ENCODE peak calls at places on chromosome 21, in four cellular contexts. One of them, this sample, is unnamed.

GRCh38 chr21:25733859-25734653 is 648 bp downstream of the ATP5PF start:
- DNase-seq in H1: no peak
- DNase-seq in left ventricle myocardium inferior: no peak
- DNase-seq in IMR-90: peak; percentile 35
- DNase-seq in this sample: no peak

GRCh38 chr21:29342394-29342957 is 43.8 kb downstream of the BACH1 start:
- DNase-seq in H1: no peak
- DNase-seq in left ventricle myocardium inferior: peak; percentile 68
- DNase-seq in IMR-90: peak; percentile 99
- DNase-seq in this sample: no peak

GRCh38 chr21:26070822-26071425 is 99.6 kb downstream of the APP start:
- DNase-seq in H1: no peak
- DNase-seq in left ventricle myocardium inferior: no peak
- DNase-seq in IMR-90: peak; percentile 45
- DNase-seq in this sample: no peak

GRCh38 chr21:15051652-15052554 is 12.9 kb downstream of the NRIP1 start:
- DNase-seq in H1: no peak
- DNase-seq in left ventricle myocardium inferior: no peak
- DNase-seq in IMR-90: peak; percentile 47
- DNase-seq in this sample: no peak

GRCh38 chr21:32043458-32043857 is 170.6 kb downstream of the HUNK start:
- DNase-seq in H1: no peak
- DNase-seq in left ventricle myocardium inferior: no peak
- DNase-seq in IMR-90: no peak
- DNase-seq in this sample: no peak

GRCh38 chr21:17467392-17467791 is 45.5 kb upstream of the CXADR start:
- DNase-seq in H1: no peak
- DNase-seq in left ventricle myocardium inferior: no peak
- DNase-seq in IMR-90: no peak
- DNase-seq in this sample: no peak

GRCh38 chr21:19853709-19854575 is 1144.3 kb upstream of the NCAM2 start:
- DNase-seq in H1: peak; percentile 5
- DNase-seq in left ventricle myocardium inferior: no peak
- DNase-seq in IMR-90: no peak
- DNase-seq in this sample: peak; percentile 68

GRCh38 chr21:40680311-40680710 is 166.6 kb downstream of the DSCAM start:
- DNase-seq in H1: no peak
- DNase-seq in left ventricle myocardium inferior: no peak
- DNase-seq in IMR-90: no peak
- DNase-seq in this sample: no peak

GRCh38 chr21:17693801-17694200 is 81.1 kb upstream of the BTG3 start:
- DNase-seq in H1: no peak
- DNase-seq in left ventricle myocardium inferior: no peak
- DNase-seq in IMR-90: no peak
- DNase-seq in this sample: no peak

GRCh38 chr21:23374155-23374554 is 2233.1 kb downstream of the MRPL39 start:
- DNase-seq in H1: no peak
- DNase-seq in left ventricle myocardium inferior: no peak
- DNase-seq in IMR-90: no peak
- DNase-seq in this sample: no peak

GRCh38 chr21:32411366-32412161 is 942 bp upstream of the EVA1C start:
- DNase-seq in H1: no peak
- DNase-seq in left ventricle myocardium inferior: peak; percentile 97
- DNase-seq in IMR-90: peak; percentile 38
- DNase-seq in this sample: peak; percentile 84

GRCh38 chr21:44710756-44711326 is 531 bp downstream of the TSPEAR start:
- DNase-seq in H1: no peak
- DNase-seq in left ventricle myocardium inferior: no peak
- DNase-seq in IMR-90: no peak
- DNase-seq in this sample: no peak

GRCh38 chr21:36186506-36187399 is 30.1 kb downstream of the DOP1B start:
- DNase-seq in H1: no peak
- DNase-seq in left ventricle myocardium inferior: peak; percentile 58
- DNase-seq in IMR-90: no peak
- DNase-seq in this sample: no peak

GRCh38 chr21:41678016-41678935 is 88.6 kb downstream of the RIPK4 start:
- DNase-seq in H1: no peak
- DNase-seq in left ventricle myocardium inferior: no peak
- DNase-seq in IMR-90: peak; percentile 8
- DNase-seq in this sample: peak; percentile 60

GRCh38 chr21:16159213-16159970 is 429.6 kb downstream of the USP25 start:
- DNase-seq in H1: no peak
- DNase-seq in left ventricle myocardium inferior: no peak
- DNase-seq in IMR-90: peak; percentile 77
- DNase-seq in this sample: no peak

GRCh38 chr21:41634858-41635257 is 126.9 kb upstream of the TMPRSS2 start:
- DNase-seq in H1: no peak
- DNase-seq in left ventricle myocardium inferior: no peak
- DNase-seq in IMR-90: peak; percentile 89
- DNase-seq in this sample: no peak

GRCh38 chr21:25901580-25901979 is 166.8 kb downstream of the GABPA start:
- DNase-seq in H1: no peak
- DNase-seq in left ventricle myocardium inferior: no peak
- DNase-seq in IMR-90: peak; percentile 39
- DNase-seq in this sample: no peak

GRCh38 chr21:40902299-40902698 is 55.3 kb upstream of the DSCAM start:
- DNase-seq in H1: no peak
- DNase-seq in left ventricle myocardium inferior: no peak
- DNase-seq in IMR-90: no peak
- DNase-seq in this sample: no peak

GRCh38 chr21:33655591-33656221 is 13.4 kb downstream of the ITSN1 start:
- DNase-seq in H1: no peak
- DNase-seq in left ventricle myocardium inferior: no peak
- DNase-seq in IMR-90: peak; percentile 97
- DNase-seq in this sample: no peak

GRCh38 chr21:26806734-26807372 is 38.4 kb downstream of the ADAMTS1 start:
- DNase-seq in H1: no peak
- DNase-seq in left ventricle myocardium inferior: no peak
- DNase-seq in IMR-90: peak; percentile 81
- DNase-seq in this sample: no peak

GRCh38 chr21:33789697-33790096 is 125.9 kb downstream of the ATP5PO start:
- DNase-seq in H1: no peak
- DNase-seq in left ventricle myocardium inferior: no peak
- DNase-seq in IMR-90: no peak
- DNase-seq in this sample: no peak

GRCh38 chr21:29351691-29352090 is 53.0 kb downstream of the BACH1 start:
- DNase-seq in H1: no peak
- DNase-seq in left ventricle myocardium inferior: no peak
- DNase-seq in IMR-90: peak; percentile 91
- DNase-seq in this sample: no peak

GRCh38 chr21:23725576-23725975 is 1881.7 kb downstream of the MRPL39 start:
- DNase-seq in H1: no peak
- DNase-seq in left ventricle myocardium inferior: no peak
- DNase-seq in IMR-90: no peak
- DNase-seq in this sample: no peak

GRCh38 chr21:15224346-15225086 is 159.7 kb upstream of the NRIP1 start:
- DNase-seq in H1: no peak
- DNase-seq in left ventricle myocardium inferior: no peak
- DNase-seq in IMR-90: peak; percentile 86
- DNase-seq in this sample: no peak

GRCh38 chr21:33893917-33894316 is 21.7 kb downstream of the ATP5PO start:
- DNase-seq in H1: no peak
- DNase-seq in left ventricle myocardium inferior: no peak
- DNase-seq in IMR-90: no peak
- DNase-seq in this sample: no peak

GRCh38 chr21:41506526-41507520 is 1.1 kb downstream of the TMPRSS2 start:
- DNase-seq in H1: no peak
- DNase-seq in left ventricle myocardium inferior: no peak
- DNase-seq in IMR-90: no peak
- DNase-seq in this sample: no peak

GRCh38 chr21:26082549-26082948 is 88.0 kb downstream of the APP start:
- DNase-seq in H1: no peak
- DNase-seq in left ventricle myocardium inferior: no peak
- DNase-seq in IMR-90: no peak
- DNase-seq in this sample: no peak

GRCh38 chr21:32370971-32371766 is 21.6 kb downstream of the URB1 start:
- DNase-seq in H1: no peak
- DNase-seq in left ventricle myocardium inferior: no peak
- DNase-seq in IMR-90: peak; percentile 49
- DNase-seq in this sample: no peak

GRCh38 chr21:36097427-36098230 is 27.8 kb downstream of the CBR1 start:
- DNase-seq in H1: no peak
- DNase-seq in left ventricle myocardium inferior: no peak
- DNase-seq in IMR-90: no peak
- DNase-seq in this sample: no peak

GRCh38 chr21:41611966-41612606 is 104.1 kb upstream of the TMPRSS2 start:
- DNase-seq in H1: no peak
- DNase-seq in left ventricle myocardium inferior: no peak
- DNase-seq in IMR-90: peak; percentile 15
- DNase-seq in this sample: no peak

GRCh38 chr21:26964379-26964778 is 2.5 kb downstream of the ADAMTS5 start:
- DNase-seq in H1: no peak
- DNase-seq in left ventricle myocardium inferior: peak; percentile 66
- DNase-seq in IMR-90: peak; percentile 15
- DNase-seq in this sample: peak; percentile 41

GRCh38 chr21:15289896-15290841 is 225.4 kb upstream of the NRIP1 start:
- DNase-seq in H1: no peak
- DNase-seq in left ventricle myocardium inferior: peak; percentile 16
- DNase-seq in IMR-90: no peak
- DNase-seq in this sample: peak; percentile 77

GRCh38 chr21:24280591-24280990 is 1326.7 kb downstream of the MRPL39 start:
- DNase-seq in H1: no peak
- DNase-seq in left ventricle myocardium inferior: no peak
- DNase-seq in IMR-90: peak; percentile 79
- DNase-seq in this sample: no peak

GRCh38 chr21:32336711-32337110 is 38.1 kb downstream of the MRAP start:
- DNase-seq in H1: no peak
- DNase-seq in left ventricle myocardium inferior: no peak
- DNase-seq in IMR-90: peak; percentile 56
- DNase-seq in this sample: no peak

GRCh38 chr21:37405629-37406028 is 39.1 kb downstream of the DYRK1A start:
- DNase-seq in H1: no peak
- DNase-seq in left ventricle myocardium inferior: no peak
- DNase-seq in IMR-90: no peak
- DNase-seq in this sample: no peak

GRCh38 chr21:37410639-37411038 is 44.1 kb downstream of the DYRK1A start:
- DNase-seq in H1: no peak
- DNase-seq in left ventricle myocardium inferior: no peak
- DNase-seq in IMR-90: no peak
- DNase-seq in this sample: no peak

GRCh38 chr21:37412603-37413360 is 46.2 kb downstream of the DYRK1A start:
- DNase-seq in H1: no peak
- DNase-seq in left ventricle myocardium inferior: no peak
- DNase-seq in IMR-90: peak; percentile 75
- DNase-seq in this sample: no peak

GRCh38 chr21:37407719-37408455 is 41.3 kb downstream of the DYRK1A start:
- DNase-seq in H1: no peak
- DNase-seq in left ventricle myocardium inferior: no peak
- DNase-seq in IMR-90: peak; percentile 63
- DNase-seq in this sample: no peak

GRCh38 chr21:37408464-37409193 is 42.1 kb downstream of the DYRK1A start:
- DNase-seq in H1: no peak
- DNase-seq in left ventricle myocardium inferior: no peak
- DNase-seq in IMR-90: no peak
- DNase-seq in this sample: no peak
- H3K27ac ChIP-seq in H1: no peak overlapping the region
- H3K27ac ChIP-seq in left ventricle myocardium inferior: peak overlapping the region; percentile 3
- H3K27ac ChIP-seq in IMR-90: no peak overlapping the region
- H3K27ac ChIP-seq in this sample: no peak overlapping the region

GRCh38 chr21:42721341-42721824 is 68.0 kb downstream of the PDE9A start:
- DNase-seq in H1: no peak
- DNase-seq in left ventricle myocardium inferior: no peak
- DNase-seq in IMR-90: no peak
- DNase-seq in this sample: no peak

GRCh38 chr21:42722153-42722552 is 68.7 kb downstream of the PDE9A start:
- DNase-seq in H1: no peak
- DNase-seq in left ventricle myocardium inferior: no peak
- DNase-seq in IMR-90: no peak
- DNase-seq in this sample: no peak

GRCh38 chr21:42724226-42724920 is 71.0 kb downstream of the PDE9A start:
- DNase-seq in H1: no peak
- DNase-seq in left ventricle myocardium inferior: no peak
- DNase-seq in IMR-90: peak; percentile 92
- DNase-seq in this sample: no peak

GRCh38 chr21:42722808-42723470 is 69.5 kb downstream of the PDE9A start:
- DNase-seq in H1: no peak
- DNase-seq in left ventricle myocardium inferior: no peak
- DNase-seq in IMR-90: no peak
- DNase-seq in this sample: no peak

DNA sequence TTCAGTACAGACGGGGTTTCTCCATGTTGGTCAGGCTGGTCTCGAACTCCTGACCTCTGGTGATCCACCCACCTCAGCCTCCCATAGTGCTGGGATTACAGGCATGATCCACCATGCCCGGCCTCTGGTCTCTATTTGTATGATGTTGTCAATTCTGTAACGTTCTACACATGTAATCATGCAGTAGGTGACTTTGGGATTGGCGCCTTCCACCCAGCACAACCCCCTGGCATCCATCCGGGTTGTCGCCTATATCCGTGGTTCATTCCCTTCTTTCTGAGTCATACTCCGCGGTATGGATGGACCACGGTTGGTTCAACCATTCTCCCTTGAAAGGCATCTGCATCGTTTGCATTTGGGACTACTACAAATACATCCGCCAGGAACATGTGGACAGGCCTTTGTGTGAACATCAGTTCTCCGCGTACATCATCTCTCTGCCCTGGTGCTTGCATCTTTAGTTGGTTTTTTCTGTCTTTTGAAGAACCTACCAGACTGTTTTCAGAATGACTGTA is 72.1 kb downstream of the PDE9A start:
- DNase-seq in H1: no peak
- DNase-seq in left ventricle myocardium inferior: no peak
- DNase-seq in IMR-90: peak; percentile 2
- DNase-seq in this sample: no peak
- H3K4me3 ChIP-seq in H1: no peak overlapping the region
- H3K4me3 ChIP-seq in left ventricle myocardium inferior: no peak overlapping the region
- H3K4me3 ChIP-seq in IMR-90: no peak overlapping the region
- H3K4me3 ChIP-seq in this sample: no peak overlapping the region

GRCh38 chr21:45727390-45727789 is 83.9 kb downstream of the PCBP3 start:
- DNase-seq in H1: no peak
- DNase-seq in left ventricle myocardium inferior: no peak
- DNase-seq in IMR-90: no peak
- DNase-seq in this sample: no peak
- H3K4me1 ChIP-seq in H1: peaks cover 2% of the 10 kb centered on the region
- H3K4me1 ChIP-seq in left ventricle myocardium inferior: no peaks in the 10 kb centered on the region
- H3K4me1 ChIP-seq in IMR-90: peaks cover 2% of the 10 kb centered on the region
- H3K4me1 ChIP-seq in this sample: no peaks in the 10 kb centered on the region

GRCh38 chr21:30426732-30427131 is 1.0 kb upstream of the KRTAP13-3 start:
- DNase-seq in H1: peak; percentile 43
- DNase-seq in left ventricle myocardium inferior: no peak
- DNase-seq in IMR-90: no peak
- DNase-seq in this sample: no peak
- H3K27ac ChIP-seq in H1: no peak overlapping the region
- H3K27ac ChIP-seq in left ventricle myocardium inferior: no peak overlapping the region
- H3K27ac ChIP-seq in IMR-90: no peak overlapping the region
- H3K27ac ChIP-seq in this sample: no peak overlapping the region

This sample was measured in left lung.